ENCODE peak calls at places on chromosomes 3 and 15, in eight cellular contexts. S, N, M, D, C, U, Z and T are unnamed samples.

GRCh38 chr15:97479957-97480356 is 480.5 kb upstream of the ARRDC4 start:
- DNase-seq in S (no peak), N (no peak), M (no peak), D (no peak), C (no peak), U (no peak), Z (no peak), T (no peak)

GRCh38 chr3:33717616-33717865 is 513 bp downstream of the CLASP2 start:
- DNase-seq in S (peak; percentile 83), N (no peak), M (peak; percentile 56), D (no peak), C (no peak), U (no peak), Z (no peak), T (peak; percentile 80)

GRCh38 chr3:16927485-16927884 is 42.7 kb downstream of the PLCL2 start:
- DNase-seq in S (no peak), N (no peak), M (no peak), D (no peak), C (no peak), U (no peak), Z (no peak), T (peak; percentile 15)

GRCh38 chr3:68631810-68632545 is 300.4 kb downstream of the TAFA4 start:
- DNase-seq in S (no peak), N (no peak), M (no peak), D (no peak), C (no peak), U (no peak), Z (peak; percentile 81), T (peak; percentile 46)

GRCh38 chr15:92393287-92393993 is at the start of gene ST8SIA2:
- DNase-seq in S (peak; percentile 39), N (peak; percentile 59), M (peak; percentile 60), D (no peak), C (no peak), U (no peak), Z (peak; percentile 92), T (peak; percentile 94)

GRCh38 chr3:129119365-129120100 is 2.1 kb downstream of the RAB43 start:
- DNase-seq in S (peak; percentile 11), N (no peak), M (no peak), D (peak; percentile 86), C (no peak), U (peak; percentile 69), Z (peak; percentile 64), T (no peak)

GRCh38 chr3:156382458-156383346 is 172.2 kb downstream of the SSR3 start:
- DNase-seq in S (peak; percentile 51), N (no peak), M (peak; percentile 44), D (peak; percentile 24), C (peak; percentile 17), U (no peak), Z (peak; percentile 88), T (no peak)

GRCh38 chr15:39904115-39904514 is 16.0 kb downstream of the GPR176 start:
- DNase-seq in S (no peak), N (no peak), M (no peak), D (no peak), C (no peak), U (no peak), Z (no peak), T (no peak)

GRCh38 chr3:43913036-43913435 is 222.3 kb downstream of the ABHD5 start:
- DNase-seq in S (no peak), N (no peak), M (no peak), D (no peak), C (no peak), U (no peak), Z (no peak), T (no peak)

GRCh38 chr15:41501961-41502786 is 8.5 kb downstream of the ITPKA start:
- DNase-seq in S (peak; percentile 38), N (no peak), M (no peak), D (no peak), C (no peak), U (no peak), Z (peak; percentile 79), T (peak; percentile 86)

GRCh38 chr3:61924065-61924740 is 362.8 kb downstream of the PTPRG start:
- DNase-seq in S (no peak), N (peak; percentile 83), M (no peak), D (no peak), C (no peak), U (no peak), Z (no peak), T (no peak)

GRCh38 chr3:2657408-2657807 is 452.8 kb downstream of the IL5RA start:
- DNase-seq in S (no peak), N (no peak), M (no peak), D (no peak), C (no peak), U (no peak), Z (no peak), T (no peak)

GRCh38 chr15:70486451-70487379 is 276.6 kb downstream of the UACA start:
- DNase-seq in S (peak; percentile 95), N (peak; percentile 70), M (peak; percentile 62), D (no peak), C (no peak), U (peak; percentile 44), Z (no peak), T (no peak)

GRCh38 chr3:177928156-177928555 is 608.1 kb upstream of the KCNMB2 start:
- DNase-seq in S (peak; percentile 82), N (no peak), M (no peak), D (no peak), C (peak; percentile 2), U (no peak), Z (no peak), T (no peak)

GRCh38 chr3:128341659-128342395 is 124.9 kb downstream of the DNAJB8 start:
- DNase-seq in S (no peak), N (peak; percentile 49), M (no peak), D (no peak), C (no peak), U (no peak), Z (no peak), T (no peak)

GRCh38 chr3:178602864-178603263 is 66.6 kb downstream of the KCNMB2 start:
- DNase-seq in S (no peak), N (no peak), M (no peak), D (no peak), C (no peak), U (no peak), Z (no peak), T (no peak)

GRCh38 chr3:195061756-195062655 is 209.0 kb downstream of the XXYLT1 start:
- DNase-seq in S (no peak), N (peak; percentile 28), M (no peak), D (no peak), C (no peak), U (no peak), Z (no peak), T (no peak)

GRCh38 chr3:196075013-196075412 is 6.9 kb downstream of the TFRC start:
- DNase-seq in S (no peak), N (no peak), M (no peak), D (no peak), C (no peak), U (no peak), Z (no peak), T (no peak)
- H3K4me3 ChIP-seq in S (no peak overlapping the region), N (no peak overlapping the region), M (no peak overlapping the region), D (no peak overlapping the region), C (no peak overlapping the region), U (no peak overlapping the region), Z (no peak overlapping the region), T (no peak overlapping the region)

GRCh38 chr3:124888482-124889441 is 1.6 kb upstream of the ITGB5 start:
- DNase-seq in S (no peak), N (no peak), M (no peak), D (no peak), C (no peak), U (no peak), Z (peak; percentile 75), T (no peak)

GRCh38 chr3:124887996-124888298 is 782 bp upstream of the ITGB5 start:
- DNase-seq in S (no peak), N (no peak), M (no peak), D (no peak), C (no peak), U (no peak), Z (peak; percentile 68), T (no peak)

GRCh38 chr3:124885466-124886167 is 1.5 kb downstream of the ITGB5 start:
- DNase-seq in S (peak; percentile 87), N (no peak), M (peak; percentile 53), D (no peak), C (no peak), U (no peak), Z (no peak), T (peak; percentile 52)

GRCh38 chr3:124886168-124887051 is 755 bp downstream of the ITGB5 start:
- DNase-seq in S (peak; percentile 81), N (peak; percentile 74), M (peak; percentile 57), D (peak; percentile 68), C (no peak), U (peak; percentile 62), Z (peak; percentile 91), T (peak; percentile 81)

DNA sequence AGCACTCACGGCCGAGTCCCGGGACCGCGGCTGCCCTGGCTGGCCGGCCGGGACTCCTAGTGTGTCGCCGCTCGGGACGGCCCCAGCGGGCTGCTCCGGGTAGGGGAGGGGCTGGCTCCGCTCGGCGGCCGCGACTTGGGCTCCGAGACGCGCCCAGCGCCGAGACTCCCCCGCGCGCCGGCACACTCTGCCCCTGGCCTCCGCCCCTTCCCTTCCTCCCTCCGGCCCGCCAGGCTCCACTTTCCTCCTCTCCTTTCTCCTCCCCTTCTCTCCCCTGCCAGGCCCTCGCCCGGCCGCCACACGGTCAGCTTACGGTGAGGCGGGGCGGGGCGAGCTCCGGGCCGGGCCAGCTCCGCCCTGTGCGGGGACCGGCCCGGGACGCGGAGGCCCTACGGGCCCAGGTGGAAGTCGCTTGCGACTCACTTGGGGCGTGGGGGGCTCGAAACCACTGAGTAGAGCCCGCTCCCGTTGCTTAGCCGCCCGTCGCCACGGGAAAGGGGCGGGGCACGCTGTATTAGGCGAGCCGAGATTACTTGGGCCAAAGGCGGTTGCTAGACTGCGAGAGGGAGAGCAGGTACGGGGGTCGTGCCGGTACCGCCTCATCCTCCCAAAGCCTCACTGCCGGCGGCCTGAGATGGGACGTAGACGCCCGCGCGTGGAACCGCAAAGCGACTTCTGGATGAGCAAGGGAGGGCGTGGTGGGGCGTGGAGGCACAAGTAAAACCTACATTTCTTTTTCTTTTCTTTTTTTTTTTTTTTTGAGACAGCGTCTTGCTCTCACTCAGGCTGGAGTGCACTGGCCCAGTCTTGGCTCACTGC is at the start of gene ITGB5:
- DNase-seq in S (peak; percentile 91), N (peak; percentile 90), M (peak; percentile 85), D (peak; percentile 61), C (no peak), U (peak; percentile 76), Z (peak; percentile 89), T (peak; percentile 93)
- H3K27me3 ChIP-seq in S (no peaks in the 10 kb centered on the region), N (no peaks in the 10 kb centered on the region), M (no peaks in the 10 kb centered on the region), D (no peaks in the 10 kb centered on the region), C (no peaks in the 10 kb centered on the region), U (no peaks in the 10 kb centered on the region), Z (no peaks in the 10 kb centered on the region), T (no peaks in the 10 kb centered on the region)

DNA sequence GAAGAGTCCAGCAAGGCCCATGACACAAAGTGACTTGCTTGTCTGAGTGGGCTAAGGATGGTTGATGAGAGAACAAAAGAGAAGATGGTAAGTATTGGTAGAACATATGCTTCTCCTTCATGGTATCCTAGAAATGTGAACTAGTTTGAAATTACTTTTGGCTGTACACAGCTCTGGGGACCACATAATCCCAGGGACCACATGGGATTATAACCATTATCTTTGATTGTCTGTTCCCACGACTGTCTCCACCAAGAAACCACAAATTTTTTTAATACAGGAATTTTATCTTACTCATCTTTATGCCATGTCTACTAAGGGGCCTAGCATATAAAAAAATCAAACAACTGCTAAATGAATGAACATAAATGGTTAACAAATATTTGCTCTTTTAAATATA is 155.3 kb upstream of the PRICKLE2 start:
- DNase-seq in S (no peak), N (no peak), M (no peak), D (no peak), C (no peak), U (no peak), Z (no peak), T (no peak)
- H3K36me3 ChIP-seq in S (no peaks in the 10 kb centered on the region), N (no peaks in the 10 kb centered on the region), M (no peaks in the 10 kb centered on the region), D (no peaks in the 10 kb centered on the region), C (no peaks in the 10 kb centered on the region), U (no peaks in the 10 kb centered on the region), Z (no peaks in the 10 kb centered on the region), T (no peaks in the 10 kb centered on the region)

GRCh38 chr15:73366766-73367623 is 1.8 kb downstream of the HCN4 start:
- DNase-seq in S (no peak), N (no peak), M (no peak), D (no peak), C (no peak), U (no peak), Z (peak; percentile 79), T (peak; percentile 87)
- H3K4me3 ChIP-seq in S (no peak overlapping the region), N (peak overlapping the region; percentile 59), M (no peak overlapping the region), D (no peak overlapping the region), C (no peak overlapping the region), U (peak overlapping the region; percentile 44), Z (no peak overlapping the region), T (peak overlapping the region; percentile 71)